ENCODE peak calls at places on chromosomes 6 and 20, in four cellular contexts. Y, V, I and C are unnamed samples.

GRCh38 chr6:2129076-2129695 is 116.2 kb downstream of the GMDS start:
- DNase-seq in Y (no peak), V (no peak), I (no peak), C (no peak)

GRCh38 chr20:50844430-50845100 is 49.7 kb downstream of the BCAS4 start:
- DNase-seq in Y (peak; percentile 12), V (no peak), I (peak; percentile 87), C (no peak)

GRCh38 chr20:36004045-36004444 is 35.7 kb downstream of the CNBD2 start:
- DNase-seq in Y (peak; percentile 13), V (no peak), I (no peak), C (no peak)

GRCh38 chr6:163401039-163401885 is 13.3 kb upstream of the QKI start:
- DNase-seq in Y (no peak), V (no peak), I (no peak), C (no peak)

GRCh38 chr20:36094497-36094896 is 60.0 kb upstream of the EPB41L1 start:
- DNase-seq in Y (no peak), V (peak; percentile 56), I (no peak), C (peak; percentile 42)

GRCh38 chr20:37565134-37565811 is 37.6 kb upstream of the BLCAP start:
- DNase-seq in Y (no peak), V (no peak), I (no peak), C (no peak)

GRCh38 chr6:137148291-137149076 is 25.0 kb downstream of the IL22RA2 start:
- DNase-seq in Y (peak; percentile 57), V (no peak), I (peak; percentile 17), C (no peak)

GRCh38 chr6:112188906-112189305 is 65.5 kb downstream of the LAMA4 start:
- DNase-seq in Y (no peak), V (no peak), I (peak; percentile 44), C (no peak)

GRCh38 chr6:132199343-132199742 is 201.9 kb downstream of the MOXD1 start:
- DNase-seq in Y (no peak), V (no peak), I (peak; percentile 90), C (no peak)

GRCh38 chr6:3289664-3290055 is 30.9 kb downstream of the PSMG4 start:
- DNase-seq in Y (no peak), V (no peak), I (no peak), C (no peak)

GRCh38 chr6:84926171-84926570 is 161.8 kb upstream of the TBX18 start:
- DNase-seq in Y (no peak), V (no peak), I (no peak), C (no peak)

GRCh38 chr6:21664263-21665081 is 70.9 kb downstream of the SOX4 start:
- DNase-seq in Y (peak; percentile 44), V (peak; percentile 85), I (no peak), C (peak; percentile 73)

GRCh38 chr20:48205786-48206185 is 420.5 kb upstream of the SULF2 start:
- DNase-seq in Y (no peak), V (peak; percentile 58), I (no peak), C (no peak)

GRCh38 chr20:4038047-4038459 is 22.7 kb upstream of the RNF24 start:
- DNase-seq in Y (peak; percentile 82), V (peak; percentile 84), I (peak; percentile 67), C (peak; percentile 67)

GRCh38 chr6:53869964-53870363 is 75.2 kb downstream of the LRRC1 start:
- DNase-seq in Y (no peak), V (no peak), I (no peak), C (no peak)

GRCh38 chr20:19211661-19212523 is 550 bp upstream of the SLC24A3 start:
- DNase-seq in Y (no peak), V (peak; percentile 62), I (no peak), C (peak; percentile 50)

GRCh38 chr20:13788167-13788834 is 3.5 kb downstream of the NDUFAF5 start:
- DNase-seq in Y (peak; percentile 76), V (peak; percentile 81), I (peak; percentile 69), C (peak; percentile 46)

GRCh38 chr20:37245181-37245580 is 16.4 kb downstream of the GHRH start:
- DNase-seq in Y (no peak), V (no peak), I (no peak), C (no peak)

GRCh38 chr6:131062245-131063027 is 609 bp downstream of the EPB41L2 start:
- DNase-seq in Y (peak; percentile 40), V (peak; percentile 62), I (no peak), C (peak; percentile 32)

GRCh38 chr6:47094351-47094925 is 52.3 kb upstream of the ADGRF1 start:
- DNase-seq in Y (no peak), V (peak; percentile 71), I (peak; percentile 13), C (no peak)

GRCh38 chr6:117191009-117191408 is 74.3 kb upstream of the VGLL2 start:
- DNase-seq in Y (no peak), V (no peak), I (no peak), C (no peak)

GRCh38 chr20:61846074-61846473 is 219.6 kb downstream of the TAF4 start:
- DNase-seq in Y (no peak), V (no peak), I (no peak), C (no peak)

GRCh38 chr20:61842011-61842410 is 223.7 kb downstream of the TAF4 start:
- DNase-seq in Y (no peak), V (no peak), I (no peak), C (no peak)

GRCh38 chr20:61845276-61845675 is 220.4 kb downstream of the TAF4 start:
- DNase-seq in Y (no peak), V (no peak), I (no peak), C (no peak)

GRCh38 chr20:61846741-61847419 is 218.8 kb downstream of the TAF4 start:
- DNase-seq in Y (no peak), V (no peak), I (no peak), C (no peak)

DNA sequence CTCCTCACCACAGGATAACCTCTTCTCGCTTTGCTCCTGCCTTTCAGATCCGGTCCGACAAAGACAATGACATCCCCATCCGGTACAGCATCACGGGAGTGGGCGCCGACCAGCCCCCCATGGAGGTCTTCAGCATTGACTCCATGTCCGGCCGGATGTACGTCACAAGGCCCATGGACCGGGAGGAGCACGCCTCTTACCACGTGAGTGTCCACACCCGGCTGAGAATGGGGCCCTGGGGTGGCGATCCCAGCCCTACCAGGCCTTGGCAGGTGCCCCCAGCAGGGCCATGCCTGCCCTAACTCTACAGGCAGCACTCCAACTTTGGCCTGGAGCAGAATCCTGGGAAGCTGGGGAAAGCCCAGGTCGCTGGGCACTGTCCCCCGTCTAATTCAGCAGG is 221.1 kb downstream of the TAF4 start:
- DNase-seq in Y (no peak), V (no peak), I (no peak), C (no peak)
- H2BK15ac ChIP-seq in Y (no peak overlapping the region), V (no peak overlapping the region), I (no peak overlapping the region), C (no peak overlapping the region)

DNA sequence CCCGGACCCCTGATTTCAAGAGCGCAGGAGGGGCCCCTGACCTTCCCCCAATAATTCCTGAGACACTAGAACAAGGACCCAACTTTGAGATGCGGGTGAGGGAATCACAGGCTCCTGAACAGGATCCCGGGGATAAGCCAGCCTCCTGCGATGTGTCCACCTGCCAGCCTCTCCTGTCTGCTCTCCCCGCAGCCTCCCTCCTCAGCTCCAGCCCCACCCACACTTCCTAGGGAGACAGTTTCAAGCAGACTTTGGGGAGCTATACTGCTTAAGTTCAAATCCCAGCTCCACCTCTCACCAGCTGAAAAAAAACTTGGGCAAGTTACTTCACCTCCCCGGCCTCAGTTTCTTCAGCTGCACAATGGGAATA is 50.8 kb downstream of the GRM4 start:
- DNase-seq in Y (no peak), V (no peak), I (no peak), C (no peak)
- H2BK15ac ChIP-seq in Y (no peak overlapping the region), V (no peak overlapping the region), I (no peak overlapping the region), C (no peak overlapping the region)

GRCh38 chr6:79947191-79948173 is at the start of gene ELOVL4:
- DNase-seq in Y (peak; percentile 78), V (peak; percentile 91), I (peak; percentile 74), C (peak; percentile 96)
- H2BK15ac ChIP-seq in Y (peak within 1 kb of the TSS; percentile 60), V (no peak within 1 kb of the TSS), I (no peak within 1 kb of the TSS), C (no peak within 1 kb of the TSS)

DNA sequence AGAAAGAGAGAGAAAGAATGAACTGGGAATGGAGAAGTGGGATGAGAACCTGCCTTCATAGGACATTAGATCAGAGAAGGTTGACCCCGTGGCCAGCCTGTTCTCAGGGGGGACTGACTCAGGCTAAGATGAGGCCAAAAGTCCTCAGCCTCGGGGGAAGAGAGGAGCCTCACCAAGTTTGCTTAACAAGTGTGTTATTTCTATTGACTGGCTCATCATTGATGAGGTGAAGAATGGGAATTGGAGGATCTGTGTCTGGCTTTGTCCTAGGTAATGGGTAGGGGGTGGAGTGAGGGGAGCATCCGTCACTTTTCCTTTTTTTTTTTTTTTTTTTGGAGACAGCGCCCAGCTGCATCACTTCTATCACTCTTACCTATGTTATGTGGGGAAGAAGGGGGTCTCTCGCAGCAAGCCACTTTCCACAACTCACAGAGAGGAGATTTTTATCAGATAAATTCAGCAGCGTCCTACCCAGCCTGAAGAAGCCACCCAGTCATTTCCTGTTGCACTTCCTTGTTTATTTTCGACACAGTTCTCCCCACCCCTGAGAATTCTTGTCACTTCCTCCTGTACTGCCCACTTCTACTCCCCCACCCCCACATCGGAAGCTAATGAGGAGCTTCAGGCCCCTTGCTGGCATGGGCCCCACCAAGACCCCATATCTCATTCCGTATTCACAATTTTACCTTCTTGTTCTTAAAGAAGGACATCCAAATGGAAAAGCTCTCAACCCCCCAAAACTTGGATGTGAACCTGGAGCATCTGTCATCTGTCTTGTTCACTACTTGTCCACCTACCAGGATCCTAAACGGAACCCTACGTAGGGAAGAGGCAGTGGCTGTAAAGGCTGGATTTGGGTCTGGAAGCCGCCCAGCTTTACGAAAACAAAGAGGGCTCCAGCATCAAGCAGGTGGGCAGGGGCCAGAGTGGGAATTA is 2.8 kb upstream of the RNASET2 start:
- DNase-seq in Y (peak; percentile 52), V (peak; percentile 14), I (no peak), C (no peak)
- H2BK15ac ChIP-seq in Y (peak overlapping the region; percentile 52), V (no peak overlapping the region), I (no peak overlapping the region), C (no peak overlapping the region)

DNA sequence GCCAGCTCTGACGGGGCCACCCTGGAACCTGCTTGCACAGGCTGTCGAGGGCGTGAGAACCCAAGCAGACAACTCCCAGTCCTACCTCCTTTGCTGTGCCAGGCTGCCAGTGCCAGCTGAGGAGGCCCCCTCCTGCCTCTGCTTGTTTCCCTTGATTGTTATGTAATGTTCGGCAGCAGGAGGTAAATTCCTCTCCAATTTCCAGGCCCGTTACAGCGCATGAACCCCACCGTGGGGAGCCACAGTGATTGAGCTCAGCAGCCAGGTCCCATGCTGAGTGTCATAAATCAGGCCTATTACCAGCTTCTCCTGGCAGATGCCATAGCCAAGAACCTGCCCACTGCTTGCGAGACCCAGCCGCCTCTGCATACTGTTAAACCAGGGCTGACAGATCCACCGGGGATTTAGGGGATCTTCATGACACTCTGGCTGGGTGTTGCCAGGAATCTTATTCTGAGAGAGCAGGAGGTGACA is 320.5 kb downstream of the DHX35 start:
- DNase-seq in Y (no peak), V (peak; percentile 60), I (no peak), C (peak; percentile 81)
- H2BK15ac ChIP-seq in Y (no peak overlapping the region), V (no peak overlapping the region), I (no peak overlapping the region), C (no peak overlapping the region)

GRCh38 chr6:168005796-168006195 is 8.3 kb downstream of the KIF25 start:
- DNase-seq in Y (no peak), V (no peak), I (no peak), C (no peak)

GRCh38 chr6:168009331-168009730 is 11.9 kb downstream of the KIF25 start:
- DNase-seq in Y (no peak), V (no peak), I (no peak), C (no peak)

GRCh38 chr6:168011291-168011690 is 13.8 kb downstream of the KIF25 start:
- DNase-seq in Y (no peak), V (no peak), I (no peak), C (no peak)

GRCh38 chr6:168004945-168005344 is 7.5 kb downstream of the KIF25 start:
- DNase-seq in Y (no peak), V (no peak), I (no peak), C (no peak)

GRCh38 chr6:168007592-168008338 is 10.3 kb downstream of the KIF25 start:
- DNase-seq in Y (peak; percentile 100), V (peak; percentile 41), I (peak; percentile 99), C (no peak)
- H2BK15ac ChIP-seq in Y (no peak overlapping the region), V (no peak overlapping the region), I (no peak overlapping the region), C (no peak overlapping the region)